ENCODE peak calls at places on chromosome 16, in six cellular contexts. One of them, this sample, is unnamed.
A peak's percentile ranks its signal among the peaks of the same experiment; 100 is the strongest.

GRCh38 chr16:83762141-83763024 is 45.4 kb upstream of the HSBP1 start:
- DNase-seq in CD8-positive, alpha-beta T cell: no peak
- DNase-seq in WTC11: no peak
- DNase-seq in thoracic aorta: no peak
- DNase-seq in HFF-Myc: no peak
- DNase-seq in astrocyte: no peak
- DNase-seq in this sample: no peak

GRCh38 chr16:66894948-66895696 is 14.8 kb downstream of the PDP2 start:
- DNase-seq in thoracic aorta: no peak
- DNase-seq in CD8-positive, alpha-beta T cell: peak; percentile 58
- DNase-seq in HFF-Myc: no peak
- DNase-seq in astrocyte: peak; percentile 48
- DNase-seq in WTC11: peak; percentile 69
- DNase-seq in this sample: peak; percentile 46

GRCh38 chr16:77066896-77067496 is 124.0 kb upstream of the MON1B start:
- DNase-seq in thoracic aorta: no peak
- DNase-seq in CD8-positive, alpha-beta T cell: no peak
- DNase-seq in HFF-Myc: no peak
- DNase-seq in WTC11: no peak
- DNase-seq in astrocyte: no peak
- DNase-seq in this sample: no peak

GRCh38 chr16:20729141-20729540 is 12.5 kb downstream of the THUMPD1 start:
- DNase-seq in thoracic aorta: no peak
- DNase-seq in astrocyte: no peak
- DNase-seq in CD8-positive, alpha-beta T cell: no peak
- DNase-seq in WTC11: no peak
- DNase-seq in HFF-Myc: no peak
- DNase-seq in this sample: no peak

GRCh38 chr16:67775273-67775672 is 31.1 kb downstream of the RANBP10 start:
- DNase-seq in WTC11: no peak
- DNase-seq in astrocyte: no peak
- DNase-seq in HFF-Myc: no peak
- DNase-seq in CD8-positive, alpha-beta T cell: no peak
- DNase-seq in thoracic aorta: no peak
- DNase-seq in this sample: no peak

GRCh38 chr16:69382421-69382820 is 3.4 kb downstream of the TERF2 start:
- DNase-seq in HFF-Myc: no peak
- DNase-seq in WTC11: no peak
- DNase-seq in CD8-positive, alpha-beta T cell: no peak
- DNase-seq in astrocyte: no peak
- DNase-seq in thoracic aorta: no peak
- DNase-seq in this sample: no peak

GRCh38 chr16:50858877-50859627 is 117.2 kb downstream of the CYLD start:
- DNase-seq in HFF-Myc: no peak
- DNase-seq in astrocyte: no peak
- DNase-seq in thoracic aorta: no peak
- DNase-seq in CD8-positive, alpha-beta T cell: no peak
- DNase-seq in WTC11: no peak
- DNase-seq in this sample: no peak

GRCh38 chr16:997440-998051 is 16.0 kb downstream of the SOX8 start:
- DNase-seq in WTC11: peak; percentile 64
- DNase-seq in CD8-positive, alpha-beta T cell: peak; percentile 73
- DNase-seq in thoracic aorta: no peak
- DNase-seq in astrocyte: peak; percentile 16
- DNase-seq in HFF-Myc: no peak
- DNase-seq in this sample: no peak

GRCh38 chr16:20023190-20023589 is 50.5 kb downstream of the GPR139 start:
- DNase-seq in thoracic aorta: no peak
- DNase-seq in WTC11: no peak
- DNase-seq in CD8-positive, alpha-beta T cell: no peak
- DNase-seq in HFF-Myc: no peak
- DNase-seq in astrocyte: no peak
- DNase-seq in this sample: no peak

GRCh38 chr16:25051446-25052160 is 36.4 kb upstream of the ARHGAP17 start:
- DNase-seq in thoracic aorta: no peak
- DNase-seq in astrocyte: peak; percentile 78
- DNase-seq in HFF-Myc: no peak
- DNase-seq in WTC11: no peak
- DNase-seq in CD8-positive, alpha-beta T cell: no peak
- DNase-seq in this sample: no peak

GRCh38 chr16:180101-180920 is at the start of gene HBQ1:
- DNase-seq in thoracic aorta: no peak
- DNase-seq in WTC11: peak; percentile 60
- DNase-seq in CD8-positive, alpha-beta T cell: peak; percentile 27
- DNase-seq in astrocyte: no peak
- DNase-seq in HFF-Myc: no peak
- DNase-seq in this sample: peak; percentile 58

GRCh38 chr16:75372236-75372856 is 61.0 kb downstream of the CFDP1 start:
- DNase-seq in CD8-positive, alpha-beta T cell: no peak
- DNase-seq in astrocyte: peak; percentile 67
- DNase-seq in HFF-Myc: no peak
- DNase-seq in thoracic aorta: no peak
- DNase-seq in WTC11: no peak
- DNase-seq in this sample: no peak

GRCh38 chr16:28058839-28059589 is 4.5 kb downstream of the GSG1L start:
- DNase-seq in CD8-positive, alpha-beta T cell: no peak
- DNase-seq in thoracic aorta: no peak
- DNase-seq in WTC11: no peak
- DNase-seq in astrocyte: no peak
- DNase-seq in HFF-Myc: no peak
- DNase-seq in this sample: no peak

GRCh38 chr16:19001788-19002187 is 18.1 kb downstream of the TMC7 start:
- DNase-seq in CD8-positive, alpha-beta T cell: no peak
- DNase-seq in HFF-Myc: peak; percentile 72
- DNase-seq in astrocyte: peak; percentile 75
- DNase-seq in WTC11: no peak
- DNase-seq in thoracic aorta: no peak
- DNase-seq in this sample: no peak

GRCh38 chr16:22326771-22327445 is 29.7 kb downstream of the POLR3E start:
- DNase-seq in WTC11: no peak
- DNase-seq in astrocyte: no peak
- DNase-seq in HFF-Myc: no peak
- DNase-seq in thoracic aorta: no peak
- DNase-seq in CD8-positive, alpha-beta T cell: no peak
- DNase-seq in this sample: no peak

GRCh38 chr16:28140788-28141618 is 70.8 kb downstream of the XPO6 start:
- DNase-seq in WTC11: no peak
- DNase-seq in HFF-Myc: no peak
- DNase-seq in CD8-positive, alpha-beta T cell: peak; percentile 89
- DNase-seq in astrocyte: no peak
- DNase-seq in thoracic aorta: no peak
- DNase-seq in this sample: peak; percentile 67

GRCh38 chr16:3029499-3030127 is 5.8 kb downstream of the THOC6 start:
- DNase-seq in CD8-positive, alpha-beta T cell: no peak
- DNase-seq in thoracic aorta: no peak
- DNase-seq in astrocyte: no peak
- DNase-seq in WTC11: no peak
- DNase-seq in HFF-Myc: no peak
- DNase-seq in this sample: no peak

GRCh38 chr16:1011316-1012082 is 29.9 kb downstream of the SOX8 start:
- DNase-seq in WTC11: no peak
- DNase-seq in HFF-Myc: no peak
- DNase-seq in CD8-positive, alpha-beta T cell: no peak
- DNase-seq in thoracic aorta: no peak
- DNase-seq in astrocyte: no peak
- DNase-seq in this sample: no peak

GRCh38 chr16:12362482-12363458 is 386.2 kb downstream of the SNX29 start:
- DNase-seq in WTC11: no peak
- DNase-seq in CD8-positive, alpha-beta T cell: no peak
- DNase-seq in HFF-Myc: no peak
- DNase-seq in thoracic aorta: no peak
- DNase-seq in astrocyte: peak; percentile 36
- DNase-seq in this sample: no peak
- TF ChIP-seq CTCF in WTC11: no peak
- TF ChIP-seq CTCF in CD8-positive, alpha-beta T cell: no peak
- TF ChIP-seq CTCF in HFF-Myc: no peak
- TF ChIP-seq CTCF in thoracic aorta: no peak
- TF ChIP-seq CTCF in astrocyte: no peak
- TF ChIP-seq CTCF in this sample: no peak

GRCh38 chr16:35908942-35909341 is 2449.5 kb downstream of the TP53TG3F start:
- DNase-seq in astrocyte: no peak
- DNase-seq in thoracic aorta: no peak
- DNase-seq in CD8-positive, alpha-beta T cell: no peak
- DNase-seq in HFF-Myc: no peak
- DNase-seq in WTC11: no peak
- DNase-seq in this sample: no peak
- TF ChIP-seq CTCF in astrocyte: no peak
- TF ChIP-seq CTCF in thoracic aorta: no peak
- TF ChIP-seq CTCF in CD8-positive, alpha-beta T cell: no peak
- TF ChIP-seq CTCF in HFF-Myc: peak; percentile 37
- TF ChIP-seq CTCF in WTC11: no peak
- TF ChIP-seq CTCF in this sample: no peak

GRCh38 chr16:85959686-85960085 is 60.7 kb downstream of the IRF8 start:
- DNase-seq in HFF-Myc: no peak
- DNase-seq in WTC11: no peak
- DNase-seq in thoracic aorta: no peak
- DNase-seq in CD8-positive, alpha-beta T cell: no peak
- DNase-seq in astrocyte: no peak
- DNase-seq in this sample: no peak

GRCh38 chr16:85965125-85965524 is 66.2 kb downstream of the IRF8 start:
- DNase-seq in CD8-positive, alpha-beta T cell: no peak
- DNase-seq in HFF-Myc: no peak
- DNase-seq in WTC11: no peak
- DNase-seq in astrocyte: no peak
- DNase-seq in thoracic aorta: no peak
- DNase-seq in this sample: no peak

GRCh38 chr16:85963746-85964370 is 64.9 kb downstream of the IRF8 start:
- DNase-seq in CD8-positive, alpha-beta T cell: no peak
- DNase-seq in HFF-Myc: no peak
- DNase-seq in thoracic aorta: no peak
- DNase-seq in astrocyte: peak; percentile 12
- DNase-seq in WTC11: no peak
- DNase-seq in this sample: no peak

GRCh38 chr16:85960486-85961046 is 61.6 kb downstream of the IRF8 start:
- DNase-seq in CD8-positive, alpha-beta T cell: no peak
- DNase-seq in astrocyte: no peak
- DNase-seq in thoracic aorta: no peak
- DNase-seq in HFF-Myc: no peak
- DNase-seq in WTC11: no peak
- DNase-seq in this sample: no peak

GRCh38 chr16:85961988-85962915 is 63.3 kb downstream of the IRF8 start:
- DNase-seq in astrocyte: no peak
- DNase-seq in thoracic aorta: no peak
- DNase-seq in HFF-Myc: no peak
- DNase-seq in CD8-positive, alpha-beta T cell: no peak
- DNase-seq in WTC11: no peak
- DNase-seq in this sample: no peak
- TF ChIP-seq CTCF in astrocyte: no peak
- TF ChIP-seq CTCF in thoracic aorta: no peak
- TF ChIP-seq CTCF in HFF-Myc: no peak
- TF ChIP-seq CTCF in CD8-positive, alpha-beta T cell: no peak
- TF ChIP-seq CTCF in WTC11: no peak
- TF ChIP-seq CTCF in this sample: no peak

GRCh38 chr16:5607169-5607568 is 509.6 kb upstream of the EEF2KMT start:
- DNase-seq in astrocyte: no peak
- DNase-seq in WTC11: no peak
- DNase-seq in thoracic aorta: no peak
- DNase-seq in CD8-positive, alpha-beta T cell: no peak
- DNase-seq in HFF-Myc: no peak
- DNase-seq in this sample: no peak
- TF ChIP-seq CTCF in astrocyte: no peak
- TF ChIP-seq CTCF in WTC11: no peak
- TF ChIP-seq CTCF in thoracic aorta: no peak
- TF ChIP-seq CTCF in CD8-positive, alpha-beta T cell: no peak
- TF ChIP-seq CTCF in HFF-Myc: no peak
- TF ChIP-seq CTCF in this sample: no peak

GRCh38 chr16:64654137-64654652 is 467.7 kb downstream of the CDH11 start:
- DNase-seq in thoracic aorta: no peak
- DNase-seq in HFF-Myc: peak; percentile 14
- DNase-seq in WTC11: no peak
- DNase-seq in CD8-positive, alpha-beta T cell: no peak
- DNase-seq in astrocyte: peak; percentile 81
- DNase-seq in this sample: no peak
- TF ChIP-seq CTCF in thoracic aorta: no peak
- TF ChIP-seq CTCF in HFF-Myc: no peak
- TF ChIP-seq CTCF in WTC11: no peak
- TF ChIP-seq CTCF in CD8-positive, alpha-beta T cell: no peak
- TF ChIP-seq CTCF in astrocyte: no peak
- TF ChIP-seq CTCF in this sample: no peak

This sample was measured in natural killer cell.